ENCODE peak calls at places on chromosomes 6 and 20, in five cellular contexts. D is hypothalamus, U is NCI-H1694 treated with DMSO at 0.1 percent for 48 hours, M is NCI-H1048, E is GM23248. K is an unnamed sample.
A peak's percentile ranks its signal among the peaks of the same experiment; 100 is the strongest.

GRCh38 chr6:1312444-1313363 is 806 bp downstream of the FOXQ1 start:
- DNase-seq in D (no peak), U (no peak), M (no peak), E (peak; percentile 42), K (no peak)

GRCh38 chr6:30075094-30075986 is at the start of gene RNF39:
- DNase-seq in D (no peak), U (no peak), M (no peak), E (peak; percentile 29), K (no peak)

GRCh38 chr6:138541793-138542481 is 42.6 kb upstream of the NHSL1 start:
- DNase-seq in D (no peak), U (no peak), M (no peak), E (peak; percentile 15), K (peak; percentile 71)

GRCh38 chr6:112298816-112299281 is 44.5 kb upstream of the LAMA4 start:
- DNase-seq in D (no peak), U (no peak), M (no peak), E (peak; percentile 93), K (peak; percentile 68)

GRCh38 chr6:134678436-134678889 is 271.4 kb downstream of the ALDH8A1 start:
- DNase-seq in D (no peak), U (no peak), M (no peak), E (no peak), K (peak; percentile 95)

GRCh38 chr6:15864033-15864707 is 201.3 kb upstream of the DTNBP1 start:
- DNase-seq in D (no peak), U (no peak), M (no peak), E (peak; percentile 48), K (no peak)

GRCh38 chr6:119312875-119313338 is 36.7 kb downstream of the MAN1A1 start:
- DNase-seq in D (no peak), U (no peak), M (no peak), E (no peak), K (no peak)

GRCh38 chr6:150876598-150876997 is 11.1 kb downstream of the MTHFD1L start:
- DNase-seq in D (no peak), U (peak; percentile 75), M (no peak), E (peak; percentile 36), K (peak; percentile 44)

GRCh38 chr6:143842468-143842901 is 653 bp upstream of the LTV1 start:
- DNase-seq in D (no peak), U (peak; percentile 24), M (no peak), E (peak; percentile 71), K (no peak)

GRCh38 chr20:839626-840025 is 6.1 kb downstream of the FAM110A start:
- DNase-seq in D (no peak), U (no peak), M (no peak), E (no peak), K (no peak)

GRCh38 chr20:23187759-23188158 is 101.6 kb upstream of the CD93 start:
- DNase-seq in D (no peak), U (no peak), M (no peak), E (no peak), K (peak; percentile 29)

GRCh38 chr6:113707194-113707593 is 150.0 kb upstream of the MARCKS start:
- DNase-seq in D (no peak), U (no peak), M (no peak), E (no peak), K (no peak)

GRCh38 chr6:126721581-126722145 is 381.7 kb downstream of the CENPW start:
- DNase-seq in D (no peak), U (no peak), M (no peak), E (peak; percentile 93), K (peak; percentile 91)

GRCh38 chr20:15523431-15523830 is 1049.8 kb downstream of the KIF16B start:
- DNase-seq in D (no peak), U (no peak), M (no peak), E (no peak), K (no peak)

GRCh38 chr20:5567644-5568043 is 182.6 kb upstream of the SHLD1 start:
- DNase-seq in D (no peak), U (no peak), M (no peak), E (no peak), K (no peak)

K was measured in fibroblast of pulmonary artery.